ENCODE peak calls at places on chromosomes 3 and 15, in nine cellular contexts. A is endothelial cell of umbilical vein, I is gastrocnemius medialis, D is IMR-90, X is body of pancreas, Z is sigmoid colon, M is uterus, O is right lobe of liver, J is breast epithelium. E is an unnamed sample.

GRCh38 chr3:32577621-32578556 is 7.2 kb upstream of the DYNC1LI1 start:
- DNase-seq in A (no peak), I (no peak), D (peak; percentile 65), X (no peak), Z (no peak), M (no peak), O (no peak), J (no peak), E (no peak)

GRCh38 chr3:161914703-161915102 is 418.1 kb downstream of the OTOL1 start:
- DNase-seq in A (no peak), I (peak; percentile 13), D (peak; percentile 59), X (no peak), Z (peak; percentile 69), M (peak; percentile 16), O (no peak), J (no peak), E (peak; percentile 22)

GRCh38 chr3:174206607-174207192 is 652.4 kb upstream of the NAALADL2 start:
- DNase-seq in A (no peak), I (no peak), D (no peak), X (no peak), Z (no peak), M (no peak), O (no peak), J (no peak), E (no peak)

GRCh38 chr15:67010898-67011619 is 54.3 kb upstream of the SMAD3 start:
- DNase-seq in A (no peak), I (no peak), D (peak; percentile 54), X (no peak), Z (no peak), M (no peak), O (no peak), J (no peak), E (no peak)

GRCh38 chr3:38573606-38574005 is 75.9 kb downstream of the SCN5A start:
- DNase-seq in A (no peak), I (no peak), D (no peak), X (no peak), Z (peak; percentile 14), M (no peak), O (no peak), J (no peak), E (no peak)

GRCh38 chr3:136075816-136076215 is 110.3 kb downstream of the PPP2R3A start:
- DNase-seq in A (no peak), I (peak; percentile 55), D (peak; percentile 17), X (no peak), Z (no peak), M (no peak), O (no peak), J (no peak), E (no peak)

GRCh38 chr3:193701896-193702644 is 109.1 kb downstream of the OPA1 start:
- DNase-seq in A (no peak), I (no peak), D (peak; percentile 27), X (no peak), Z (no peak), M (no peak), O (no peak), J (no peak), E (no peak)

GRCh38 chr15:66679043-66679656 is 22.9 kb upstream of the SMAD6 start:
- DNase-seq in A (no peak), I (no peak), D (peak; percentile 57), X (no peak), Z (no peak), M (no peak), O (no peak), J (no peak), E (no peak)

GRCh38 chr3:104291437-104291851 is 1075.3 kb upstream of the ALCAM start:
- DNase-seq in A (peak; percentile 18), I (no peak), D (no peak), X (no peak), Z (no peak), M (no peak), O (no peak), J (no peak), E (no peak)

GRCh38 chr3:150603888-150604319 is 783 bp downstream of the SELENOT start:
- DNase-seq in A (no peak), I (no peak), D (no peak), X (no peak), Z (no peak), M (no peak), O (no peak), J (no peak), E (no peak)

GRCh38 chr3:150605998-150606641 is 3.0 kb downstream of the SELENOT start:
- DNase-seq in A (no peak), I (no peak), D (no peak), X (no peak), Z (no peak), M (no peak), O (no peak), J (no peak), E (no peak)

GRCh38 chr3:150599611-150600297 is 3.4 kb upstream of the SELENOT start:
- DNase-seq in A (peak; percentile 80), I (no peak), D (peak; percentile 89), X (no peak), Z (no peak), M (no peak), O (no peak), J (no peak), E (no peak)

GRCh38 chr3:150602426-150603089 is 563 bp upstream of the SELENOT start:
- DNase-seq in A (no peak), I (no peak), D (no peak), X (no peak), Z (no peak), M (no peak), O (no peak), J (no peak), E (no peak)

DNA sequence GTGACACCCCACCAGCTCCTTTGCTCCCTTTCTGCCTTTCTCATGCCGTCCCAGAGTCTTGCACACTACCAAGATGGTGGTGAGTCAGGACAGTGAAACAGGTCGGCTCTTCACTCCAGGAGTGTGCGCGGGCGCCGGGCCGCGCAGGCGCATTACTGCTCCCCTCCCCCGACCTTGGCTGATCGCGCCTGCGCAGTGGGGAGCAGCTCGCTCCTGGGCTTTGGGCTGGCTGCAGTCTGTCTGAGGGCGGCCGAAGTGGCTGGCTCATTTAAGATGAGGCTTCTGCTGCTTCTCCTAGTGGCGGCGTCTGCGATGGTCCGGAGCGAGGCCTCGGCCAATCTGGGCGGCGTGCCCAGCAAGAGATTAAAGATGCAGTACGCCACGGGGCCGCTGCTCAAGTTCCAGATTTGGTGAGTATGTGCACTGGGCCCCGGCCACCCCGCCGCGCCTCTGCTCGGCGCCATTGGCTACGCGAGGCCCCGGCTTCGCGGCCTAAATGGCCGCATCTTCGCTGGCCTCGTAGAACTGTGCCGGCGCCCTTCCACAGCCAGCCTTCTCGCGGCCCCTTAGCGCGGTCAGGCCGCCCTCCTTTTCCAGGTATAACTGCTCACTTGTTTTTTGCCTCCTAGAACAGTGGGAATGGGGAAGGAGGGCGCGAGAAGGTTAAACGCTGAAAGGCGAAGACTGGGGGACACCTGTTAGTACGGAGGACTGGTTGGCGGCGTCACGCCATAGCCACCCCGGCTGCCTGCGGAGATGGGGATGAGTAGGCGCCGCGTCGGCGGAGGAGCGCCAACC is at the start of gene SELENOT:
- DNase-seq in A (peak; percentile 99), I (peak; percentile 95), D (peak; percentile 96), X (peak; percentile 96), Z (peak; percentile 97), M (peak; percentile 95), O (peak; percentile 95), J (peak; percentile 93), E (peak; percentile 98)
- TF ChIP-seq POLR2A in A (peak; percentile 98), I (peak; percentile 93), D (peak; percentile 97), X (peak; percentile 97), Z (peak; percentile 94), M (peak; percentile 87), O (peak; percentile 97), J (peak; percentile 90), E (peak; percentile 67)

GRCh38 chr3:122021811-122022401 is at the start of gene ILDR1:
- DNase-seq in A (no peak), I (no peak), D (no peak), X (peak; percentile 69), Z (no peak), M (no peak), O (peak; percentile 63), J (peak; percentile 20), E (no peak)
- TF ChIP-seq POLR2A in A (no peak), I (no peak), D (no peak), X (peak; percentile 73), Z (no peak), M (no peak), O (no peak), J (no peak), E (no peak)

GRCh38 chr3:155076888-155077287 is 3.2 kb upstream of the MME start:
- DNase-seq in A (no peak), I (no peak), D (peak; percentile 52), X (no peak), Z (no peak), M (no peak), O (no peak), J (no peak), E (no peak)

GRCh38 chr3:155080692-155081091 is 573 bp downstream of the MME start:
- DNase-seq in A (peak; percentile 17), I (no peak), D (no peak), X (no peak), Z (no peak), M (no peak), O (no peak), J (no peak), E (no peak)

GRCh38 chr3:155083313-155083905 is 3.3 kb downstream of the MME start:
- DNase-seq in A (no peak), I (no peak), D (peak; percentile 20), X (no peak), Z (no peak), M (no peak), O (no peak), J (no peak), E (no peak)

GRCh38 chr3:155078959-155079794 is 942 bp upstream of the MME start:
- DNase-seq in A (peak; percentile 32), I (no peak), D (peak; percentile 57), X (no peak), Z (no peak), M (no peak), O (no peak), J (peak; percentile 18), E (no peak)

DNA sequence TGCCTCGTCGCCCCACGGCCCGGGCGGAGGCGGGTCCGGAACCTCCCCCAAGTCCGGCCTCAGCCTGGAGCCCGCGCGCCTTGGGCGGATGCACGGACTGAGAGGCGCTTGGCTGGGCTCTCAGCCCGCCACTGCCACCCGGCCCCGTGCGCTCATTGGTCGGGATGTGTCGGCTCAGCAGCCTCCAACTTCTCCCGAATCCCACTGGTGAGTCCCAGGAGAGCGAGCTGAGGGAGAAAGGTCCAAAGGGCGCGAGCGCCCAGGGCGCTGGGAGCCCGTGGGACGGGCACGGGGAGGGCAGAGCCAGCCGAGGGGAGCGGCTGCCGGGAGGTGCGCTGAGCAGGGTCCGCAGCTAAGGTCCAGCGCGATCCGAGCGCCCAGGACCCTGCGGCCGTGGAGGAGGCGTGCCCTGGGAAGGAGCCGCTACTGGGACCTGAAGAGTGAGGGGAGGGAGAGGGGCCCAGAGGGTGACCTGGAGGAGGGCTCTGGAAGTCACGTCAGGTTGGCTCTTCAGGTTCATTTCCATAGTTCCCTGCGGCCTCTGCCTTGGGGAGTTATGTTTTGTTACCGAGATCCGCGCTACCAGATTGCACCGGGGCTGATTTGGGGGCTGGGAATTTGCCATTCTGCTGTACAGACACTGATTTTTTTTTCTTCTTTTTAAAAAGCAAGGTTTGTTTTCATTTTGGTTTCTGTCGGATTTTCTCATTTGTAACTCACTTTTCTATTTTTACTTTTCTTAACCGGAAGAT is at the start of gene MME:
- DNase-seq in A (peak; percentile 69), I (peak; percentile 63), D (peak; percentile 73), X (peak; percentile 28), Z (no peak), M (no peak), O (peak; percentile 92), J (peak; percentile 53), E (peak; percentile 67)
- TF ChIP-seq POLR2A in A (no peak), I (peak; percentile 32), D (peak; percentile 28), X (no peak), Z (no peak), M (no peak), O (peak; percentile 63), J (no peak), E (no peak)

GRCh38 chr3:183044547-183045229 is 54.6 kb downstream of the MCCC1 start:
- DNase-seq in A (no peak), I (no peak), D (no peak), X (no peak), Z (no peak), M (no peak), O (no peak), J (no peak), E (no peak)
- TF ChIP-seq POLR2A in A (no peak), I (no peak), D (no peak), X (no peak), Z (no peak), M (no peak), O (no peak), J (no peak), E (no peak)

E was measured in heart left ventricle.